ENCODE peak calls at places on chromosome 1, in nine cellular contexts. One of them, this sample, is unnamed.

GRCh38 chr1:53572061-53572801 is 113.0 kb downstream of the DMRTB1 start:
- DNase-seq in breast epithelium: peak
- DNase-seq in H1: no peak
- DNase-seq in HCT116: peak
- DNase-seq in sigmoid colon: peak
- DNase-seq in GM23338: no peak
- DNase-seq in SK-N-SH: peak
- DNase-seq in vagina: no peak
- DNase-seq in Panc1: peak
- DNase-seq in this sample: peak

GRCh38 chr1:109094377-109094803 is 3.8 kb downstream of the TMEM167B start:
- DNase-seq in breast epithelium: no peak
- DNase-seq in vagina: no peak
- DNase-seq in H1: no peak
- DNase-seq in GM23338: no peak
- DNase-seq in Panc1: no peak
- DNase-seq in SK-N-SH: no peak
- DNase-seq in sigmoid colon: no peak
- DNase-seq in HCT116: no peak
- DNase-seq in this sample: no peak

GRCh38 chr1:78038071-78038470 is 7.7 kb upstream of the GIPC2 start:
- DNase-seq in breast epithelium: no peak
- DNase-seq in SK-N-SH: no peak
- DNase-seq in HCT116: no peak
- DNase-seq in vagina: no peak
- DNase-seq in H1: no peak
- DNase-seq in Panc1: no peak
- DNase-seq in sigmoid colon: no peak
- DNase-seq in GM23338: no peak
- DNase-seq in this sample: no peak

GRCh38 chr1:18682375-18682774 is 51.7 kb downstream of the PAX7 start:
- DNase-seq in sigmoid colon: no peak
- DNase-seq in vagina: no peak
- DNase-seq in breast epithelium: no peak
- DNase-seq in Panc1: no peak
- DNase-seq in GM23338: peak
- DNase-seq in HCT116: no peak
- DNase-seq in H1: no peak
- DNase-seq in SK-N-SH: no peak
- DNase-seq in this sample: no peak

GRCh38 chr1:218521414-218522169 is 176.5 kb downstream of the TGFB2 start:
- DNase-seq in sigmoid colon: peak
- DNase-seq in HCT116: peak
- DNase-seq in vagina: no peak
- DNase-seq in SK-N-SH: no peak
- DNase-seq in Panc1: no peak
- DNase-seq in H1: peak
- DNase-seq in breast epithelium: no peak
- DNase-seq in GM23338: peak
- DNase-seq in this sample: peak

GRCh38 chr1:32426489-32427255 is 32.4 kb upstream of the BSDC1 start:
- DNase-seq in breast epithelium: peak
- DNase-seq in GM23338: peak
- DNase-seq in HCT116: no peak
- DNase-seq in sigmoid colon: no peak
- DNase-seq in H1: no peak
- DNase-seq in SK-N-SH: peak
- DNase-seq in Panc1: no peak
- DNase-seq in vagina: no peak
- DNase-seq in this sample: peak

GRCh38 chr1:217348960-217349664 is 281.8 kb downstream of the GPATCH2 start:
- DNase-seq in H1: no peak
- DNase-seq in sigmoid colon: no peak
- DNase-seq in GM23338: no peak
- DNase-seq in vagina: no peak
- DNase-seq in SK-N-SH: no peak
- DNase-seq in breast epithelium: no peak
- DNase-seq in HCT116: no peak
- DNase-seq in Panc1: no peak
- DNase-seq in this sample: no peak

GRCh38 chr1:215891673-215892072 is 324.6 kb downstream of the KCTD3 start:
- DNase-seq in H1: no peak
- DNase-seq in breast epithelium: no peak
- DNase-seq in sigmoid colon: no peak
- DNase-seq in SK-N-SH: no peak
- DNase-seq in vagina: no peak
- DNase-seq in Panc1: no peak
- DNase-seq in GM23338: no peak
- DNase-seq in HCT116: no peak
- DNase-seq in this sample: no peak

GRCh38 chr1:62285984-62286481 is 33.2 kb downstream of the KANK4 start:
- DNase-seq in H1: no peak
- DNase-seq in vagina: no peak
- DNase-seq in sigmoid colon: no peak
- DNase-seq in Panc1: no peak
- DNase-seq in breast epithelium: no peak
- DNase-seq in GM23338: peak
- DNase-seq in HCT116: no peak
- DNase-seq in SK-N-SH: no peak
- DNase-seq in this sample: no peak

GRCh38 chr1:45569962-45570581 is 13.8 kb upstream of the NASP start:
- DNase-seq in H1: no peak
- DNase-seq in breast epithelium: peak
- DNase-seq in sigmoid colon: peak
- DNase-seq in vagina: no peak
- DNase-seq in Panc1: peak
- DNase-seq in SK-N-SH: peak
- DNase-seq in GM23338: peak
- DNase-seq in HCT116: peak
- DNase-seq in this sample: peak

GRCh38 chr1:232682248-232682647 is 52.3 kb upstream of the SIPA1L2 start:
- DNase-seq in GM23338: no peak
- DNase-seq in SK-N-SH: no peak
- DNase-seq in H1: no peak
- DNase-seq in sigmoid colon: no peak
- DNase-seq in Panc1: no peak
- DNase-seq in breast epithelium: no peak
- DNase-seq in vagina: no peak
- DNase-seq in HCT116: no peak
- DNase-seq in this sample: no peak

GRCh38 chr1:230120949-230121381 is 53.9 kb downstream of the GALNT2 start:
- DNase-seq in H1: no peak
- DNase-seq in Panc1: no peak
- DNase-seq in HCT116: peak
- DNase-seq in breast epithelium: no peak
- DNase-seq in GM23338: peak
- DNase-seq in vagina: no peak
- DNase-seq in SK-N-SH: peak
- DNase-seq in sigmoid colon: no peak
- DNase-seq in this sample: no peak

GRCh38 chr1:227072991-227073390 is 132.9 kb downstream of the COQ8A start:
- DNase-seq in GM23338: no peak
- DNase-seq in breast epithelium: no peak
- DNase-seq in sigmoid colon: no peak
- DNase-seq in SK-N-SH: no peak
- DNase-seq in vagina: no peak
- DNase-seq in Panc1: peak
- DNase-seq in HCT116: no peak
- DNase-seq in H1: no peak
- DNase-seq in this sample: no peak

DNA sequence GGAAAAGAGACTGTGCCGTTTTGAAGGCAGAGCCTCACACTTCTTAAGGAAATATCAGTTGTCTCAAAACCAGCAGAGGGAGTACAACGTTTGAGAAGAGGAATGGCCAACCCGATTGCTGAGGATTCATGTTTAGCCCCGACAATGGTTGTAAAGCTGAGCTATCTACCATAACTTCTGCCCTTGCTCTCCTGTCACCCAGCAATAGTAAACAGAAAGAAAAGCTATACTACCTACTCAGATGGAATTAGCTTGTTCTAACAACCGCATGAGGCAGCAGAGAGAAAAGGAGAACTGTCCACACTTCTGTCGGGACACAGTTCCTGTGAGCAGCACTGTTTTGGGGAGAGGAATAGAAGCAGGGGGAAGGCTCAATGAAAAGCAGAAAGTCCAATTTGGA is 91.2 kb downstream of the SLC45A1 start:
- DNase-seq in breast epithelium: no peak
- DNase-seq in Panc1: no peak
- DNase-seq in H1: no peak
- DNase-seq in sigmoid colon: no peak
- DNase-seq in SK-N-SH: no peak
- DNase-seq in GM23338: peak
- DNase-seq in vagina: no peak
- DNase-seq in HCT116: no peak
- DNase-seq in this sample: no peak
- TF ChIP-seq POLR2AphosphoS5 in breast epithelium: no peak
- TF ChIP-seq POLR2AphosphoS5 in Panc1: peak
- TF ChIP-seq POLR2AphosphoS5 in H1: no peak
- TF ChIP-seq POLR2AphosphoS5 in sigmoid colon: peak
- TF ChIP-seq POLR2AphosphoS5 in SK-N-SH: no peak
- TF ChIP-seq POLR2AphosphoS5 in GM23338: no peak
- TF ChIP-seq POLR2AphosphoS5 in vagina: peak
- TF ChIP-seq POLR2AphosphoS5 in HCT116: no peak
- TF ChIP-seq POLR2AphosphoS5 in this sample: peak

DNA sequence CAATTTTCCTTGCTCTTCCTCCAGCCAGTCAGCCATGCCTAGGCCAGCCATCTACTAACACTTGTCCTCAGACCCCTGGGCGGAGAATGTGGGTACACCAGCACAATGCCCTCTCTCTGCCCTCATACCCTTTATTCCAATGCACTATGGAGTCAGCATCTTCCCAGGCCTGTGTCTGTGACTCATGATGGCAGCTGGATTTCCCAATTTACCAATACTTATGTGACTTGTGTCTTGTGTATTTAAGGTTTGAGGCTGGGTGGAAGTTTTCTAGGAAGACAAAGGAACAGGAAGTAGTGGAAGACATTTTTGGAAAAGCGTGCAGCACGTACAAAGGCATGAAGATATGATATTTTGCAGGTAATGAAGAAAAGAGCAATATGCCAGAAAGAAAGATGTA is 114.3 kb downstream of the NMNAT2 start:
- DNase-seq in SK-N-SH: no peak
- DNase-seq in sigmoid colon: no peak
- DNase-seq in vagina: no peak
- DNase-seq in HCT116: no peak
- DNase-seq in H1: no peak
- DNase-seq in breast epithelium: no peak
- DNase-seq in Panc1: no peak
- DNase-seq in GM23338: no peak
- DNase-seq in this sample: no peak
- H3K27ac ChIP-seq in SK-N-SH: peak
- H3K27ac ChIP-seq in sigmoid colon: peak
- H3K27ac ChIP-seq in vagina: no peak
- H3K27ac ChIP-seq in HCT116: no peak
- H3K27ac ChIP-seq in H1: no peak
- H3K27ac ChIP-seq in breast epithelium: peak
- H3K27ac ChIP-seq in Panc1: no peak
- H3K27ac ChIP-seq in GM23338: no peak
- H3K27ac ChIP-seq in this sample: no peak

GRCh38 chr1:31183927-31184554 is 55.6 kb downstream of the NKAIN1 start:
- DNase-seq in vagina: no peak
- DNase-seq in HCT116: peak
- DNase-seq in GM23338: peak
- DNase-seq in breast epithelium: no peak
- DNase-seq in Panc1: no peak
- DNase-seq in SK-N-SH: peak
- DNase-seq in sigmoid colon: no peak
- DNase-seq in H1: no peak
- DNase-seq in this sample: peak

GRCh38 chr1:31183126-31183525 is 56.6 kb downstream of the NKAIN1 start:
- DNase-seq in sigmoid colon: no peak
- DNase-seq in HCT116: no peak
- DNase-seq in Panc1: no peak
- DNase-seq in H1: no peak
- DNase-seq in GM23338: no peak
- DNase-seq in breast epithelium: no peak
- DNase-seq in SK-N-SH: no peak
- DNase-seq in vagina: no peak
- DNase-seq in this sample: no peak

GRCh38 chr1:31180338-31180737 is 59.3 kb downstream of the NKAIN1 start:
- DNase-seq in breast epithelium: no peak
- DNase-seq in Panc1: no peak
- DNase-seq in SK-N-SH: no peak
- DNase-seq in vagina: no peak
- DNase-seq in HCT116: no peak
- DNase-seq in H1: no peak
- DNase-seq in GM23338: no peak
- DNase-seq in sigmoid colon: no peak
- DNase-seq in this sample: no peak

GRCh38 chr1:31182352-31182751 is 57.3 kb downstream of the NKAIN1 start:
- DNase-seq in HCT116: peak
- DNase-seq in GM23338: peak
- DNase-seq in H1: no peak
- DNase-seq in breast epithelium: peak
- DNase-seq in SK-N-SH: peak
- DNase-seq in Panc1: no peak
- DNase-seq in vagina: no peak
- DNase-seq in sigmoid colon: peak
- DNase-seq in this sample: peak

DNA sequence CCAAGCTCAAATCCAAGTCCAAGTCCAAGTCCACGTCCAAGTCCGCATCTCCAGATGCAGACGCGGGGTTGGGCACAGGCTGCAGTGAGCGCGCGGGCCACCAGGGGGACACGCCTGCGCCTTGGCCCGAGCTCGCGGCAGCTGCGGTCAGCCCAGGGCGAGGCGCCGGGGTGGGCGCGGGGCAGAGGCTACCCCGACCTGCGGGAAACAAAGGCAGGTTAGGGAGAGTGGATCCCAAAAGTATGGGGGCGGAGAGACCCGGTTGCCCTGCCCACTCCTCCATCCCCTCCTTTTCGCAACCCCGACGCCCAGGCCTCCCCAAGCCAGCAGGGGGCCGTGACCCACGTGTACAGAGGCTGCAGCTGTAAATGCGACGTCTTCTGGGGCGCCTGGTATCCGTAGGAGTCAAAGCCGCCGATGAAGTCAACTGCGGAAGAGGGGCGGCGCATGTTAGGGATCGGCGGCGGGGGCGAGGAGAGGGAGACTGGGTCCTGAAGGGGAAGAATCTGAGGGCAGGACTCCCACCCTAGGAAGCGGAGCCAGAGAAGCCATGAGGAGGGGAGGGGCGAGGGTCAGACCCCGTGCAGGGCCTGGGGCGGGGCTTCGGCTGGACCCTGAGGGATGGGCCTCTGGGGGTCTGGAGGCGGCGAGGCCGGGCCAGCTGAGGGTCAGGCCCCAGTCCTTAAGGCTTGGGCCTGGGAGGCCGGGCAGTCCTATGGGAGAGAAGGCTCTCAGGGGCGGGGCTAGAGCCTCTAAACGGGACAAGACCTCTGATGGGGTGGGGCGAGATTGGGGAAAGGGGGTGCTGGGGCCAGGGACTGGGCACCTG is 58.0 kb downstream of the NKAIN1 start:
- DNase-seq in GM23338: peak
- DNase-seq in SK-N-SH: peak
- DNase-seq in HCT116: peak
- DNase-seq in sigmoid colon: peak
- DNase-seq in vagina: no peak
- DNase-seq in Panc1: no peak
- DNase-seq in breast epithelium: no peak
- DNase-seq in H1: no peak
- DNase-seq in this sample: peak
- H3K4me3 ChIP-seq in GM23338: peak
- H3K4me3 ChIP-seq in SK-N-SH: no peak
- H3K4me3 ChIP-seq in HCT116: peak
- H3K4me3 ChIP-seq in sigmoid colon: no peak
- H3K4me3 ChIP-seq in vagina: peak
- H3K4me3 ChIP-seq in Panc1: peak
- H3K4me3 ChIP-seq in breast epithelium: peak
- H3K4me3 ChIP-seq in H1: no peak
- H3K4me3 ChIP-seq in this sample: no peak

GRCh38 chr1:43519287-43519686 is 11.4 kb upstream of the PTPRF start:
- DNase-seq in Panc1: no peak
- DNase-seq in breast epithelium: no peak
- DNase-seq in HCT116: no peak
- DNase-seq in sigmoid colon: no peak
- DNase-seq in vagina: no peak
- DNase-seq in H1: no peak
- DNase-seq in GM23338: no peak
- DNase-seq in SK-N-SH: no peak
- DNase-seq in this sample: no peak
- TF ChIP-seq POLR2AphosphoS5 in Panc1: no peak
- TF ChIP-seq POLR2AphosphoS5 in breast epithelium: no peak
- TF ChIP-seq POLR2AphosphoS5 in HCT116: no peak
- TF ChIP-seq POLR2AphosphoS5 in sigmoid colon: no peak
- TF ChIP-seq POLR2AphosphoS5 in vagina: no peak
- TF ChIP-seq POLR2AphosphoS5 in H1: no peak
- TF ChIP-seq POLR2AphosphoS5 in GM23338: no peak
- TF ChIP-seq POLR2AphosphoS5 in SK-N-SH: no peak
- TF ChIP-seq POLR2AphosphoS5 in this sample: no peak